ENCODE peak calls at places on chromosomes 13 and 19, in four cellular contexts. S, X, C and K are unnamed samples.

GRCh38 chr13:20738616-20739015 is 35.1 kb downstream of the IL17D start:
- DNase-seq in S (no peak), X (no peak), C (no peak), K (peak)

GRCh38 chr13:32136061-32136460 is 104.5 kb downstream of the FRY start:
- DNase-seq in S (no peak), X (no peak), C (no peak), K (no peak)

GRCh38 chr13:21011378-21011777 is 50.0 kb downstream of the LATS2 start:
- DNase-seq in S (no peak), X (no peak), C (no peak), K (no peak)

GRCh38 chr13:41271456-41272285 is 8.3 kb upstream of the MTRF1 start:
- DNase-seq in S (no peak), X (no peak), C (no peak), K (no peak)

GRCh38 chr19:53388904-53389303 is 6.0 kb upstream of the ZNF765 start:
- DNase-seq in S (no peak), X (peak), C (no peak), K (no peak)

GRCh38 chr19:13150919-13151604 is 851 bp downstream of the IER2 start:
- DNase-seq in S (no peak), X (no peak), C (peak), K (no peak)

GRCh38 chr19:58093071-58093470 is 5.0 kb downstream of the ZSCAN18 start:
- DNase-seq in S (no peak), X (no peak), C (no peak), K (no peak)

GRCh38 chr13:113110048-113110851 is 4.7 kb downstream of the F7 start:
- DNase-seq in S (no peak), X (no peak), C (peak), K (no peak)

GRCh38 chr19:19655051-19655594 is 8.4 kb downstream of the ATP13A1 start:
- DNase-seq in S (no peak), X (no peak), C (peak), K (no peak)

GRCh38 chr19:30228726-30229523 is 143.3 kb upstream of the ZNF536 start:
- DNase-seq in S (peak), X (peak), C (no peak), K (no peak)

GRCh38 chr19:30225615-30226463 is 146.3 kb upstream of the ZNF536 start:
- DNase-seq in S (peak), X (no peak), C (no peak), K (no peak)

GRCh38 chr13:49248433-49249002 is 793 bp downstream of the CDADC1 start:
- DNase-seq in S (no peak), X (peak), C (no peak), K (no peak)

GRCh38 chr13:33931397-33931987 is 113.5 kb downstream of the RFC3 start:
- DNase-seq in S (peak), X (peak), C (no peak), K (no peak)

GRCh38 chr13:79128158-79128557 is 277.9 kb downstream of the RBM26 start:
- DNase-seq in S (no peak), X (peak), C (no peak), K (no peak)

GRCh38 chr19:35247526-35248309 is 1.1 kb upstream of the LSR start:
- DNase-seq in S (peak), X (no peak), C (peak), K (no peak)

GRCh38 chr13:88339271-88339741 is 668.1 kb downstream of the SLITRK5 start:
- DNase-seq in S (no peak), X (no peak), C (no peak), K (no peak)

GRCh38 chr13:20512042-20512683 is 13.5 kb downstream of the CRYL1 start:
- DNase-seq in S (no peak), X (no peak), C (no peak), K (no peak)

GRCh38 chr13:110882972-110883371 is 31.9 kb downstream of the ANKRD10 start:
- DNase-seq in S (no peak), X (peak), C (no peak), K (no peak)

GRCh38 chr19:7492142-7493055 is 3.6 kb upstream of the PEX11G start:
- DNase-seq in S (no peak), X (no peak), C (no peak), K (no peak)